ENCODE peak calls at places on chromosomes 11 and 22, in four cellular contexts. T is cardiac fibroblast, C is AG04449, A is fibroblast of pulmonary artery. S is an unnamed sample.
A peak's percentile ranks its signal among the peaks of the same experiment; 100 is the strongest.

GRCh38 chr11:13120691-13121090 is 111.6 kb downstream of the RASSF10 start:
- DNase-seq in T (peak; percentile 27), C (peak; percentile 37), A (peak; percentile 40), S (peak; percentile 48)

GRCh38 chr11:67392182-67392715 is 463 bp downstream of the RAD9A start:
- DNase-seq in T (no peak), C (no peak), A (no peak), S (no peak)

GRCh38 chr11:64230209-64230984 is at the start of gene DNAJC4:
- DNase-seq in T (peak; percentile 90), C (no peak), A (peak; percentile 86), S (peak; percentile 70)

GRCh38 chr11:117654856-117655255 is 142.2 kb downstream of the DSCAML1 start:
- DNase-seq in T (no peak), C (no peak), A (no peak), S (no peak)

GRCh38 chr11:102287963-102288744 is 29.1 kb upstream of the BIRC3 start:
- DNase-seq in T (peak; percentile 87), C (no peak), A (peak; percentile 87), S (peak; percentile 78)

GRCh38 chr11:11856638-11857037 is 14.9 kb downstream of the USP47 start:
- DNase-seq in T (no peak), C (no peak), A (peak; percentile 26), S (peak; percentile 53)

GRCh38 chr11:77147668-77148321 is 19.7 kb downstream of the MYO7A start:
- DNase-seq in T (no peak), C (no peak), A (no peak), S (no peak)

GRCh38 chr11:17162376-17162775 is 45.4 kb downstream of the PIK3C2A start:
- DNase-seq in T (no peak), C (no peak), A (no peak), S (no peak)

GRCh38 chr22:20494978-20495860 is at the start of gene KLHL22:
- DNase-seq in T (no peak), C (no peak), A (no peak), S (peak; percentile 32)

GRCh38 chr11:67379061-67380058 is 6.0 kb upstream of the CLCF1 start:
- DNase-seq in T (no peak), C (no peak), A (no peak), S (peak; percentile 59)

GRCh38 chr11:122851366-122852011 is 13.2 kb downstream of the CRTAM start:
- DNase-seq in T (no peak), C (no peak), A (no peak), S (no peak)
- H3K4me3 ChIP-seq in T (no peak overlapping the region), C (no peak overlapping the region), A (no peak overlapping the region), S (no peak overlapping the region)

DNA sequence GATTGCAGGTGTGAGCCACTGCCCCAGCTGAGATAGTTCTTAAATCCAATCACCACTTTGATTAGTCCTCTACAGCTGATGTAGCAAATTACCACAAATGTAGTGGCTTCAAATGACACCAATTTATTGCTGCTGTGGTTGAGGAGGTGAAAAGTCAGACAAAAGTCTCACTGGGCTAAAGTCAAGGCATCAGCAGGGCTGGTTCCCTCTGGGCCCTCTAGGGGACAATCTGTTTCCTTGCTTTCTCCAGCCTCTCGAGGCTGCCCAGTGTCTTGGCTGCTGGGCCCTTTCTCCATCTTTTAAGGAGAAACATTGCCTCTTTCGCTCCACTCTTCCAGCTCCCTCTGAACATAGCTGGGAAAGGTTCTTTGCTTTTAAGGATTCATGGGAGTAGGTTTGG is 50.5 kb upstream of the SHANK2 start:
- DNase-seq in T (no peak), C (no peak), A (no peak), S (no peak)
- TF ChIP-seq CTCF in T (no peak), C (no peak), A (no peak), S (peak; percentile 20)

GRCh38 chr11:416757-417621 is 2.2 kb upstream of the SIGIRR start:
- DNase-seq in T (peak; percentile 39), C (no peak), A (peak; percentile 14), S (peak; percentile 16)

GRCh38 chr11:418343-419247 is 3.8 kb upstream of the SIGIRR start:
- DNase-seq in T (no peak), C (no peak), A (no peak), S (no peak)

GRCh38 chr11:419248-420005 is 4.6 kb upstream of the SIGIRR start:
- DNase-seq in T (no peak), C (no peak), A (no peak), S (no peak)

GRCh38 chr11:416051-416756 is 1.4 kb upstream of the SIGIRR start:
- DNase-seq in T (no peak), C (no peak), A (no peak), S (no peak)

DNA sequence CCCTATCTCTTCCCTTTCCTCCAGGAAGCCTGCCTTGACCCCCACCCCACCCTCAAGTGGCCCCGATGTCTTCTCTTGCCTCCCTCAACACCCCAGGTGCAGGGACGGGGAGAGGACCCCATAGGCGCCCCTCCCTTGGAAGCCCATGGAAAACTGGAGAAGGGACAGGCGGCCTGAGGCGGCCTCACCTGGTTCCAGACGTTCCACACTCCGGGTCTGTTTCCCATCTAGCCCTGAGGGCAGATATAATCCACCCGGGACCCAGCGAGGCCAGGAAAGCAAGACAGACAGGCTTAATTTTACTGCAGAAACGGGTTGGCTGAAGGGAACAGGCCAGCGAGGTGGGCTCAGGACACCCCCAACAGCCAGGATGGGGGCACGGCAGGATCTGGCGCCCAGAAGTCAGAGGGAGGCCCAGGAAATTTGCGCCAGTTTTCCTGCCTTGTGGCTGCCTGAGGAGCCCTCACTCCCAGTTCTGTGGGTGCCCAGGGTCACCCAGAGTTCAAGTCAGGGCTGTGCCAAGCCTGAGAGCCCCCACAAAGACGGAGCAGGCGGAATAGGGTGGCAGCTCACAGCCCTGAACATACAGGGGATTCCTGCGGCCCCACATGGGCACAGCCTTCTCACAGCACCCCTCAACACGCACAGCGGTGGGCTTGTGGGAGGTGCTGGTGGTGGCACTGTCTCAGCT is 3.0 kb upstream of the SIGIRR start:
- DNase-seq in T (no peak), C (no peak), A (no peak), S (no peak)
- H3K4me3 ChIP-seq in T (no peak overlapping the region), C (no peak overlapping the region), A (no peak overlapping the region), S (no peak overlapping the region)

DNA sequence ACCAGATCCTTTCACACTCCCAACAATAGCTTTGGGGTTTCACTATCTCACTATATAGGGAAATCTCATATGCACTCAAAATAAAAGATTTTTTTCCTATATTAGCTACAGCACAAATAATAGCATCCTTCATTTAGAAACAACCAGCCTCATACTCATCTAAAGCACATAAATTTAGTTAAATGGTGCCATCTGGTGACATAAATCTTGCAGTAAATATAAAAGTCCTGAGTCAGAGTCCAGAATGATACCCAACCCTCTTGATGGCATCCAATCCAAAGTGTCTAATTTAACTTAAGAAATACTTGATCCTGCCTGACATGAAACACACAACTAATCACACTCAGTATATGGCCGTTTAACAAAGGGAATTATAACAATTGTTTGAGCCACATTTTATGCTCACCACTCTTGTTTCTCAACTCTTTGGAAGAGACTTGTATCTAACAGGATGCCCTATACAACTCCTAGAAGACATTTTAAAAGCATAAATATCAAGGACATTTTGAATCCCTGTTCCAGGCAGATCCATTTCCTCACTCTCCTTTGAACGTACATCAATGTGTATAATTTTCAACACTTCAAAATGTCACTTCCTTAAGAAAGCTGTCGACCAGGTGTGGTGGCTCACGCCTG is 36.2 kb downstream of the DLG2 start:
- DNase-seq in T (peak; percentile 36), C (no peak), A (peak; percentile 38), S (peak; percentile 41)
- TF ChIP-seq CTCF in T (no peak), C (no peak), A (no peak), S (no peak)

GRCh38 chr22:26264162-26264561 is 94.9 kb downstream of the SEZ6L start:
- DNase-seq in T (no peak), C (no peak), A (no peak), S (no peak)
- H3K4me3 ChIP-seq in T (no peak overlapping the region), C (no peak overlapping the region), A (no peak overlapping the region), S (no peak overlapping the region)

GRCh38 chr22:19266547-19267086 is 24.9 kb downstream of the CLTCL1 start:
- DNase-seq in T (no peak), C (no peak), A (no peak), S (no peak)

GRCh38 chr22:19275104-19275503 is 16.4 kb downstream of the CLTCL1 start:
- DNase-seq in T (no peak), C (no peak), A (no peak), S (no peak)

GRCh38 chr22:19271856-19272535 is 19.5 kb downstream of the CLTCL1 start:
- DNase-seq in T (no peak), C (no peak), A (no peak), S (no peak)

GRCh38 chr22:19271273-19271855 is 20.2 kb downstream of the CLTCL1 start:
- DNase-seq in T (no peak), C (no peak), A (no peak), S (no peak)

DNA sequence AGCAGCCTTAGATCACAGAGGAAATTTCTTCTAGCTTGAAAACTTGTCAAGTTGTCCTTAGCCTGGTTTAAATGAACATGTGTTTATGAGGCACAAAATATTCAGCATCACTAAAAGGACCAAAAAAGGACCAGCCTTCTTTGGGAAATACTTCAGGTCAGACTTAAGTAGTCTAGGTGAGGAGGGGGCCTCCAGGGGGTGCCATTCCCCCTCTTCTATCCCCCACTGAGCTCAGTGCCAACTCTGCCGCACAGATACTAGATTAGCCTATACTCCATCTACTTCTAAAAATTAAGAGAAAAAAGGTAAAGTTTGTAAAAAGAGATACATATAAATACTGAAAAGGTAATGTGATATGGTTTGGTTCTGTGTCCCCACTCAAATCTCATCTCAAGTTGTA is 20.6 kb downstream of the CLTCL1 start:
- DNase-seq in T (no peak), C (no peak), A (no peak), S (no peak)
- TF ChIP-seq CTCF in T (no peak), C (no peak), A (no peak), S (no peak)

GRCh38 chr11:130738618-130739017 is 177.7 kb downstream of the SNX19 start:
- DNase-seq in T (no peak), C (no peak), A (peak; percentile 17), S (peak; percentile 42)
- H3K4me3 ChIP-seq in T (no peak overlapping the region), C (no peak overlapping the region), A (no peak overlapping the region), S (no peak overlapping the region)

GRCh38 chr11:69598147-69598546 is 42.8 kb upstream of the CCND1 start:
- DNase-seq in T (peak; percentile 13), C (no peak), A (no peak), S (peak; percentile 11)
- TF ChIP-seq CTCF in T (no peak), C (peak; percentile 6), A (peak; percentile 8), S (peak; percentile 10)

GRCh38 chr11:73186294-73186850 is 31.7 kb upstream of the P2RY2 start:
- DNase-seq in T (no peak), C (no peak), A (no peak), S (no peak)
- H3K4me3 ChIP-seq in T (no peak overlapping the region), C (no peak overlapping the region), A (no peak overlapping the region), S (no peak overlapping the region)